ENCODE peak calls at places on chromosomes 2 and 18, in eight cellular contexts. I is T-helper 9 cell; J is endothelial cell; P is activated naive CD4-positive, alpha-beta T cell treated with anti-CD3 and anti-CD28 coated beads for 36 hours; R is AG04449; B is K562; L is Right ventricle myocardium superior; Z is stimulated activated CD8-positive, alpha-beta memory T cell treated with anti-CD3 and anti-CD28 coated beads, Interleukin-4, amount 100 ng/mL, for 24 hours. Y is an unnamed sample.

GRCh38 chr2:233627331-233628025 is 8.8 kb upstream of the UGT1A10 start:
- DNase-seq in I (no peak), J (no peak), P (no peak), R (no peak), B (no peak), L (no peak), Z (no peak), Y (no peak)

GRCh38 chr2:159186462-159186861 is 100.0 kb downstream of the WDSUB1 start:
- DNase-seq in I (no peak), J (no peak), P (no peak), R (no peak), B (no peak), L (no peak), Z (no peak), Y (no peak)

GRCh38 chr18:48832961-48833700 is 117.6 kb downstream of the SMAD7 start:
- DNase-seq in I (no peak), J (no peak), P (no peak), R (no peak), B (no peak), L (no peak), Z (no peak), Y (peak; percentile 72)

GRCh38 chr2:22995576-22995975 is 389.4 kb upstream of the KLHL29 start:
- DNase-seq in I (no peak), J (no peak), P (no peak), R (no peak), B (no peak), L (no peak), Z (no peak), Y (no peak)

GRCh38 chr2:219350215-219350937 is 17.8 kb upstream of the RESP18 start:
- DNase-seq in I (no peak), J (no peak), P (no peak), R (peak; percentile 33), B (no peak), L (no peak), Z (no peak), Y (peak; percentile 65)

GRCh38 chr2:153105829-153106578 is 372.6 kb downstream of the RPRM start:
- DNase-seq in I (no peak), J (no peak), P (no peak), R (no peak), B (no peak), L (no peak), Z (no peak), Y (no peak)

GRCh38 chr2:212387146-212387545 is 151.5 kb downstream of the ERBB4 start:
- DNase-seq in I (no peak), J (no peak), P (no peak), R (no peak), B (no peak), L (no peak), Z (no peak), Y (no peak)

GRCh38 chr2:120094795-120095194 is 81.9 kb downstream of the EPB41L5 start:
- DNase-seq in I (no peak), J (no peak), P (no peak), R (no peak), B (no peak), L (no peak), Z (no peak), Y (no peak)

GRCh38 chr2:109210431-109211200 is 81.6 kb downstream of the SH3RF3 start:
- DNase-seq in I (no peak), J (no peak), P (peak; percentile 25), R (no peak), B (no peak), L (no peak), Z (no peak), Y (peak; percentile 10)

GRCh38 chr2:207149253-207150213 is 16.2 kb downstream of the KLF7 start:
- DNase-seq in I (no peak), J (no peak), P (peak; percentile 42), R (no peak), B (no peak), L (peak; percentile 57), Z (no peak), Y (no peak)

GRCh38 chr2:171315781-171316180 is 118.0 kb downstream of the METTL8 start:
- DNase-seq in I (no peak), J (no peak), P (no peak), R (no peak), B (no peak), L (no peak), Z (no peak), Y (no peak)

GRCh38 chr2:109084341-109084740 is 44.7 kb upstream of the SH3RF3 start:
- DNase-seq in I (no peak), J (no peak), P (no peak), R (no peak), B (no peak), L (no peak), Z (no peak), Y (no peak)

GRCh38 chr18:3998698-3999333 is 456.3 kb downstream of the DLGAP1 start:
- DNase-seq in I (no peak), J (peak; percentile 18), P (peak; percentile 10), R (no peak), B (peak; percentile 29), L (no peak), Z (no peak), Y (peak; percentile 54)

GRCh38 chr2:33363599-33364300 is 112.7 kb upstream of the RASGRP3 start:
- DNase-seq in I (no peak), J (no peak), P (no peak), R (peak; percentile 60), B (no peak), L (no peak), Z (no peak), Y (peak; percentile 58)

GRCh38 chr2:9702604-9703084 is 71.8 kb upstream of the YWHAQ start:
- DNase-seq in I (no peak), J (no peak), P (no peak), R (no peak), B (no peak), L (no peak), Z (no peak), Y (no peak)

GRCh38 chr2:205670292-205670691 is 12.0 kb upstream of the NRP2 start:
- DNase-seq in I (no peak), J (no peak), P (no peak), R (no peak), B (no peak), L (no peak), Z (no peak), Y (no peak)

GRCh38 chr18:12321331-12321730 is 13.3 kb downstream of the TUBB6 start:
- DNase-seq in I (no peak), J (no peak), P (no peak), R (no peak), B (no peak), L (no peak), Z (no peak), Y (no peak)

GRCh38 chr18:26405190-26405781 is 143.1 kb downstream of the KCTD1 start:
- DNase-seq in I (no peak), J (no peak), P (peak; percentile 36), R (no peak), B (no peak), L (peak; percentile 55), Z (no peak), Y (peak; percentile 26)

GRCh38 chr2:160209457-160209856 is 9.4 kb upstream of the ITGB6 start:
- DNase-seq in I (no peak), J (no peak), P (no peak), R (peak; percentile 98), B (no peak), L (no peak), Z (no peak), Y (peak; percentile 93)

GRCh38 chr2:110997646-110998045 is 123.1 kb upstream of the BCL2L11 start:
- DNase-seq in I (no peak), J (no peak), P (no peak), R (no peak), B (no peak), L (no peak), Z (no peak), Y (no peak)

GRCh38 chr2:6077585-6077984 is 385.4 kb downstream of the SOX11 start:
- DNase-seq in I (no peak), J (no peak), P (no peak), R (no peak), B (no peak), L (no peak), Z (no peak), Y (no peak)

GRCh38 chr18:53458266-53458665 is 766.2 kb downstream of the MBD2 start:
- DNase-seq in I (no peak), J (no peak), P (no peak), R (no peak), B (no peak), L (no peak), Z (no peak), Y (no peak)

Y was measured in HFFc6.